ENCODE peak calls at places on chromosomes 5 and 9, in four cellular contexts. W, G, T and X are unnamed samples.

GRCh38 chr5:176368726-176369125 is 3.4 kb downstream of the ARL10 start:
- DNase-seq in W (no peak), G (no peak), T (no peak), X (no peak)

GRCh38 chr9:96620832-96621269 is 1.2 kb upstream of the CDC14B start:
- DNase-seq in W (no peak), G (no peak), T (no peak), X (no peak)

GRCh38 chr9:129887210-129888084 is 52.2 kb downstream of the USP20 start:
- DNase-seq in W (peak; percentile 67), G (no peak), T (no peak), X (no peak)

GRCh38 chr9:134162926-134163373 is 1.4 kb downstream of the RNU6ATAC start:
- DNase-seq in W (no peak), G (no peak), T (no peak), X (no peak)

GRCh38 chr9:98022447-98022846 is 34.1 kb upstream of the NANS start:
- DNase-seq in W (peak; percentile 66), G (no peak), T (no peak), X (no peak)

GRCh38 chr5:65327582-65327981 is 154.1 kb downstream of the ADAMTS6 start:
- DNase-seq in W (peak; percentile 91), G (no peak), T (no peak), X (no peak)

GRCh38 chr9:2560175-2560574 is 61.4 kb upstream of the VLDLR start:
- DNase-seq in W (no peak), G (no peak), T (no peak), X (no peak)

GRCh38 chr5:10987291-10987806 is 226.3 kb upstream of the DAP start:
- DNase-seq in W (no peak), G (no peak), T (peak; percentile 38), X (no peak)

GRCh38 chr5:77645158-77645994 is 6.9 kb upstream of the OTP start:
- DNase-seq in W (no peak), G (peak; percentile 53), T (no peak), X (no peak)

GRCh38 chr5:101278917-101279316 is 375.8 kb upstream of the ST8SIA4 start:
- DNase-seq in W (no peak), G (no peak), T (no peak), X (no peak)

GRCh38 chr5:2754621-2755370 is 3.3 kb upstream of the IRX2 start:
- DNase-seq in W (no peak), G (no peak), T (no peak), X (peak; percentile 45)

GRCh38 chr9:111691686-111692329 is 30.4 kb downstream of the GNG10 start:
- DNase-seq in W (peak; percentile 69), G (peak; percentile 37), T (peak; percentile 37), X (no peak)

GRCh38 chr9:93254061-93254481 is 70.1 kb downstream of the WNK2 start:
- DNase-seq in W (no peak), G (no peak), T (no peak), X (no peak)

GRCh38 chr5:111781200-111781599 is 24.2 kb upstream of the NREP start:
- DNase-seq in W (no peak), G (no peak), T (no peak), X (peak; percentile 23)

GRCh38 chr5:67166460-67166871 is 30.1 kb downstream of the CD180 start:
- DNase-seq in W (no peak), G (no peak), T (no peak), X (peak; percentile 48)

GRCh38 chr9:129495422-129496186 is 125.3 kb downstream of the C9orf50 start:
- DNase-seq in W (peak; percentile 85), G (peak; percentile 88), T (peak; percentile 97), X (peak; percentile 92)

GRCh38 chr5:179181988-179182387 is 121.8 kb downstream of the ZNF354C start:
- DNase-seq in W (no peak), G (no peak), T (no peak), X (no peak)

GRCh38 chr5:38023353-38023752 is 183.5 kb upstream of the GDNF start:
- DNase-seq in W (no peak), G (no peak), T (no peak), X (no peak)